ENCODE peak calls at places on chromosomes 4 and X, in five cellular contexts. N is neural crest cell, H is heart right ventricle, T is colonic mucosa, K is progenitor cell of endocrine pancreas. L is an unnamed sample.

GRCh38 chrX:68686684-68687045 is 39.2 kb downstream of the STARD8 start:
- DNase-seq in T (no peak), K (no peak), N (no peak), H (no peak), L (no peak)

GRCh38 chr4:118296739-118297138 is 56.1 kb downstream of the PRSS12 start:
- DNase-seq in H (no peak), N (no peak), T (no peak), K (no peak), L (no peak)

GRCh38 chrX:12955882-12956703 is 18.8 kb upstream of the TMSB4X start:
- DNase-seq in H (peak; percentile 56), T (peak; percentile 68), N (no peak), K (no peak), L (no peak)

GRCh38 chrX:953879-954482 is 258.5 kb downstream of the CRLF2 start:
- DNase-seq in K (no peak), N (no peak), H (no peak), T (no peak), L (no peak)

GRCh38 chrX:57137481-57137880 is 284 bp upstream of the SPIN2A start:
- DNase-seq in K (no peak), N (no peak), T (no peak), H (no peak), L (no peak)

GRCh38 chr4:143626134-143626859 is 74.2 kb downstream of the FREM3 start:
- DNase-seq in T (peak; percentile 29), H (peak; percentile 46), K (no peak), N (no peak), L (no peak)

GRCh38 chr4:7332216-7333023 is 102.3 kb downstream of the PSAPL1 start:
- DNase-seq in T (no peak), N (no peak), H (no peak), K (no peak), L (no peak)

GRCh38 chrX:11600578-11600977 is 65.1 kb downstream of the ARHGAP6 start:
- DNase-seq in T (no peak), N (no peak), H (no peak), K (no peak), L (no peak)

GRCh38 chrX:30572004-30572403 is 5.6 kb downstream of the TASL start:
- DNase-seq in N (no peak), K (no peak), H (no peak), T (no peak), L (no peak)
- TF ChIP-seq CTCF in N (no peak), K (no peak), H (no peak), T (no peak), L (no peak)

GRCh38 chrX:123203772-123204171 is 19.7 kb downstream of the GRIA3 start:
- DNase-seq in H (no peak), T (no peak), K (no peak), N (no peak), L (no peak)
- TF ChIP-seq CTCF in H (no peak), T (no peak), K (peak; percentile 15), N (peak; percentile 22), L (no peak)

DNA sequence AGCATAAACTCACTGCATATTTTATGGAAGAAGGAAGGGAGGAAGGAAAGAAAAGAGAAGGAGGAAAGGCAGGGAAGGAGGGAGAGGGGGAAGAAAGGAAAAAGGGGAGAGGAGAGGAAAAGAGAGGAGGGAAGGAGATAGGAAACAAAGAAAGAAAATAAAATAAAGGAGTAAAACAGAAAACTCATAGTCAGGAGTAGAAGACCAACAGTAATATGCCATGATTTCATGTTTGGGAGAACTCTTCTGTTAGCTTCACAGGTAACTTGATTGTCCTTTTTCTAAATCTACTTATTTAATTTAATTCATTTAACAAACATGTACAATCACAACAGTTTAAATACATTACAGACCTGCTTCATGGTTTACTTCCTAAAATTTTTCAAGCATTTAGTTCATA is 46.8 kb upstream of the SGMS2 start:
- DNase-seq in H (no peak), K (no peak), N (no peak), T (no peak), L (no peak)
- TF ChIP-seq CTCF in H (no peak), K (no peak), N (no peak), T (no peak), L (no peak)

DNA sequence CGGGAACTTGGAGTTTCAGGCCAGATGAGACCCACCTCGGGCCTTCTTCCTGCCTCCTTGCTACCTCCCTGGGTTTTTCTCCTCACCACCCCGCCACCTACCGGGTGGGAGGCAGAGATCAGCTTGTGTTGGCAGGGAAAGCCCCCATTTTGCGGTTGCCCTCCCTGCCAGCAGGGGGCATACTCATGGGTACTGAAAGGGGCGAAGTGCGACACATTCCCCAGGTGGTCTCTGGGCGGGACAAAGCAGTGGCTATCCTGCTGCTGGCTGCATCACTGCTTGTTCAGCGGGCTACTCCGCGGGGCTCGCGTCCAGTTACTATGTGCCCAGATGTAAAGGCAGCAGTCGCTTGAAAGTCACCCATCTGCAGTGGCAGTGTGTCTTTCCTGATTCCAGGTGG is 330.3 kb downstream of the PDHA2 start:
- DNase-seq in K (no peak), H (no peak), N (no peak), T (no peak), L (no peak)
- TF ChIP-seq CTCF in K (no peak), H (no peak), N (no peak), T (no peak), L (peak; percentile 41)

DNA sequence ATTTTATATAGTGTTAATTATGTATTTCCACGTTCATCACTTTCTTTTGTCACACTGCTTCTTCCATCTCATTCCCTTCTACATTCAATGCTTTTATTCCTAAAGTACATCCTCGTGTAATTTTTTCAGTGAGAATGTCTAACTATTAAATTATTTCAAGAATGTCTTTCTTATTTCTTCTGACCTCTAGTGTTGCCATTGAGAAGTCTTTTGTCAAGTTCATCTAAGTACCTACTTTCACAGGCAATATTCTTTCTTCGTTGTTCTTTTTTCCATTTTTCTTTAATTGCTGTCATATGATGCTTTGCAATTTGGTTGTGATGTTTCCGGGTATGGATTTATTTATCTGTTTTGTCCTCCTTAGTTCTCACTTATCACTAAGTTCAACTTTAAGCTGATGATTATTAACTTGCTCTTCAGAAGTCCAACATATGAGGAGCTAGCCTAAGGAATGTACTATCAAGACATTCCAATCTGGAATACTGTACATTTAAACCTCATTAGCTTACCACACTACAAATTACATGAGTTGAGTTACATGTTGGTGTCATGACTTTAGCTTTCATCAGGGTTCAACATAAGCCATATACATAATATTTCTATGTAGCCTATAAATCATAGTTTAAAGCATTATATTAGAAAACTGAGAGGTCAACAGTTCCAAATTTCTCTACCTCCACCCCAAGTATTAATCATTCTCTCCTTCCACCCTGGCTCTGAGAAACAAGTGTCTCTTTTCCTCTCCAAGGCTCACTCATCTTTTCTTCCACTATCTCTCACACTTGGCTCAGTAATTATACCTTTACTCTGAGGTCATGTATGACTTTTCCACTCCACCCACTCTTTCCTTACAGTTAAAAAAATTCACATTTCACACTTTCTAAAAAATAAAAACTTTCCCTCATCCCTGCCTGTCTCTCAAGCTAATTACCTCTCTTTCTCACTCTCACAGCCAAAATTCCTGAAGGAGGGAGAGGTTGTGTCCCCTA is 81.5 kb downstream of the COX18 start:
- DNase-seq in T (no peak), H (no peak), N (no peak), K (no peak), L (no peak)
- TF ChIP-seq CTCF in T (no peak), H (no peak), N (no peak), K (no peak), L (no peak)

DNA sequence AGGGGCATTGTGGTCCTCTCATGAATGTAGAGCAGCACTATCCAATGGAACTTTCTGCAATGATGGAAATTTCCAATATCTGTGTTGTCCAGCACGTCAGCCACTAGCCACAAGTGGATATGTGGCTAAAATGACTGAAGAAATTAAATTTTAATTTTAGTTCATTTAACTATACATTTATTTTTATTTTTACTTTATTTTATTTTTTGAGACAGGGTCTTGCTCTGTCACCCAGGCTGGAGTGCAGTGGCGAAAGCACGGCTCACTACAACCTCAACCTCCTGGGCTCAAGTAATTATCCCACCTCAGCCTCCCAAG is 13.3 kb upstream of the RBBP7 start:
- DNase-seq in K (no peak), H (no peak), N (no peak), T (no peak), L (no peak)
- TF ChIP-seq CTCF in K (no peak), H (no peak), N (no peak), T (no peak), L (no peak)

GRCh38 chrX:88830113-88830512 is 83.1 kb downstream of the CPXCR1 start:
- DNase-seq in K (no peak), H (no peak), T (no peak), N (no peak), L (no peak)

DNA sequence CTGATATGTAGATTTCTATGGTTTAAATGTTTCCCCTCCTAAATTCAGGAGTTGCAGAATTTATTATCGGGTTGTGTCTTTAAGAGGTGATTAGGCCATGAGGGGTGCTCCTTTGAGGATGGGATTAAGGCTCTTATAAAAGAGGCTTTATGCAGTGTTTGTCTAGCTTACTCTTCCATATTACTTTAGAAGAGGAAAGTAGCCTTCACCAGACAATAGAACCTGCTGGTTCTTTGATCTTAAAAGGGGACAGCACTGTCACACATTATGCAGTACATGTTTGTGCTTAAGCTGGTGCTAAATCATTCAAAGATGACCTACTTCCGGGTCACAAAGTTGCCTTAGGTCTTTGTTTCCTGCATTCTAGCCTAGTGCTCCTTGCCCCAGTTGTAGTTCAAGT is 81.0 kb downstream of the CPXCR1 start:
- DNase-seq in N (no peak), K (no peak), T (no peak), H (no peak), L (no peak)
- TF ChIP-seq CTCF in N (no peak), K (no peak), T (no peak), H (no peak), L (no peak)

DNA sequence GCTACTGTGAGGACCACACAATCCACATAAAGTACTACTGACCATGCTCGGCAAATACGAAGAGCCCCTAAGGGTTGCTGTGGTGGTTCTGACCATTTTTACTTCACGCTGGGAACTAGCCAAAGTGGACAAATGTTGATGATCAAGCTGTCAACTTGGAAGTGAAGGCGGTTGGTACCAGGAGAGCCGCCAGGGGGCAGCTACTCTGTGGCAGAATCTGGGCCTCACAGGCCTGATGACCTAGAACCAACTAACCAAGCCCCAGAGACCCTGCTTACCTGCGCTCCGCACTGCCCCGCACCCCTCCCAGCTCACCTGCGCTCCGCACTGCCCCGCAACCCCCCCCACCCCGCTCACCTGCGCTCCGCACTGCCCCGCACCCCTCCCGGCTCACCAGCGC is 5.6 kb downstream of the GAK start:
- DNase-seq in K (no peak), T (peak; percentile 43), H (no peak), N (peak; percentile 41), L (peak; percentile 69)
- TF ChIP-seq CTCF in K (peak; percentile 67), T (no peak), H (peak; percentile 37), N (peak; percentile 60), L (peak; percentile 40)

DNA sequence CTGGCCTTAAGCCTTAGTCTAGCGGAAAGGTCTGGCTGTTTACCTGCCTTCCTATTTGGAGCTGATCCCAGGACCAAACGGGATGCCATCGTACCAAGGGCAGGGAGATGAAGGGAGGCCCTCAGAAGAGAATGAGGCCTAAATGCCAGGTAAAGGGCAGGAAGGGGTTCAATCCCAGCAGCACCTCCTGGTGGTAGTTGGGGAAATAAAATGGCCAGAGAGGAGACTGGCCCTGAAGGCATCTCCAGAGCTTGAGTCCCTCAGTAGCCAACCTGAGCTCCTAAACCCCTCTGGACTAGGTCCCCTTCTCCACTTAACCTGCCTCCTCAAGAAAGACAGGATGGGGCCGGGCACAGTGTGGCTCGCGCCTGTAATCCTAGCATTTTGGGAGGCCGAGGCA is 53.7 kb downstream of the KDM5C start:
- DNase-seq in N (no peak), H (no peak), T (no peak), K (no peak), L (no peak)
- TF ChIP-seq CTCF in N (no peak), H (no peak), T (no peak), K (no peak), L (no peak)

L was measured in endothelial cell.